ENCODE peak calls at places on chromosomes 13 and 19, in eight cellular contexts. One of them, this sample, is unnamed. For H3K9me3, the result is how much of the 10 kb centered on the place peaks cover.

GRCh38 chr13:51764184-51765141 is 39.5 kb downstream of the DHRS12 start:
- DNase-seq in PC-9: no peak
- DNase-seq in thoracic aorta: no peak
- DNase-seq in mammary epithelial cell: no peak
- DNase-seq in SK-N-SH: no peak
- DNase-seq in CD8-positive, alpha-beta T cell: peak
- DNase-seq in A549: peak
- DNase-seq in gastrocnemius medialis: peak
- DNase-seq in this sample: peak

GRCh38 chr13:66076417-66076816 is 1153.7 kb downstream of the PCDH9 start:
- DNase-seq in PC-9: no peak
- DNase-seq in thoracic aorta: no peak
- DNase-seq in mammary epithelial cell: no peak
- DNase-seq in SK-N-SH: no peak
- DNase-seq in CD8-positive, alpha-beta T cell: no peak
- DNase-seq in A549: no peak
- DNase-seq in gastrocnemius medialis: no peak
- DNase-seq in this sample: no peak

GRCh38 chr13:31610270-31610998 is 128.9 kb upstream of the RXFP2 start:
- DNase-seq in PC-9: no peak
- DNase-seq in thoracic aorta: no peak
- DNase-seq in mammary epithelial cell: no peak
- DNase-seq in SK-N-SH: no peak
- DNase-seq in CD8-positive, alpha-beta T cell: no peak
- DNase-seq in A549: no peak
- DNase-seq in gastrocnemius medialis: no peak
- DNase-seq in this sample: no peak

GRCh38 chr19:29139227-29139626 is 73.7 kb downstream of the UQCRFS1 start:
- DNase-seq in PC-9: no peak
- DNase-seq in thoracic aorta: no peak
- DNase-seq in mammary epithelial cell: no peak
- DNase-seq in SK-N-SH: no peak
- DNase-seq in CD8-positive, alpha-beta T cell: no peak
- DNase-seq in A549: no peak
- DNase-seq in gastrocnemius medialis: no peak
- DNase-seq in this sample: no peak

GRCh38 chr19:8441725-8442544 is 2.8 kb upstream of the HNRNPM start:
- DNase-seq in PC-9: peak
- DNase-seq in thoracic aorta: no peak
- DNase-seq in mammary epithelial cell: no peak
- DNase-seq in SK-N-SH: no peak
- DNase-seq in CD8-positive, alpha-beta T cell: no peak
- DNase-seq in A549: no peak
- DNase-seq in gastrocnemius medialis: no peak
- DNase-seq in this sample: no peak

GRCh38 chr13:103516009-103516795 is 450.0 kb upstream of the SLC10A2 start:
- DNase-seq in PC-9: no peak
- DNase-seq in thoracic aorta: no peak
- DNase-seq in mammary epithelial cell: no peak
- DNase-seq in SK-N-SH: no peak
- DNase-seq in CD8-positive, alpha-beta T cell: no peak
- DNase-seq in A549: no peak
- DNase-seq in gastrocnemius medialis: no peak
- DNase-seq in this sample: no peak

GRCh38 chr19:51514866-51515481 is 13.4 kb upstream of the SIGLEC12 start:
- DNase-seq in PC-9: no peak
- DNase-seq in thoracic aorta: no peak
- DNase-seq in mammary epithelial cell: peak
- DNase-seq in SK-N-SH: peak
- DNase-seq in CD8-positive, alpha-beta T cell: peak
- DNase-seq in A549: peak
- DNase-seq in gastrocnemius medialis: no peak
- DNase-seq in this sample: no peak

GRCh38 chr13:85910962-85911361 is 111.7 kb upstream of the SLITRK6 start:
- DNase-seq in PC-9: no peak
- DNase-seq in thoracic aorta: no peak
- DNase-seq in mammary epithelial cell: no peak
- DNase-seq in SK-N-SH: no peak
- DNase-seq in CD8-positive, alpha-beta T cell: no peak
- DNase-seq in A549: no peak
- DNase-seq in gastrocnemius medialis: no peak
- DNase-seq in this sample: no peak

GRCh38 chr13:73708393-73708985 is 425.7 kb downstream of the KLF12 start:
- DNase-seq in PC-9: peak
- DNase-seq in thoracic aorta: no peak
- DNase-seq in mammary epithelial cell: peak
- DNase-seq in SK-N-SH: peak
- DNase-seq in CD8-positive, alpha-beta T cell: peak
- DNase-seq in A549: peak
- DNase-seq in gastrocnemius medialis: no peak
- DNase-seq in this sample: no peak

GRCh38 chr13:108963846-108964600 is 334.6 kb downstream of the MYO16 start:
- DNase-seq in PC-9: no peak
- DNase-seq in thoracic aorta: no peak
- DNase-seq in mammary epithelial cell: peak
- DNase-seq in SK-N-SH: no peak
- DNase-seq in CD8-positive, alpha-beta T cell: no peak
- DNase-seq in A549: no peak
- DNase-seq in gastrocnemius medialis: no peak
- DNase-seq in this sample: no peak

GRCh38 chr13:27201661-27202060 is 30.1 kb upstream of the USP12 start:
- DNase-seq in PC-9: no peak
- DNase-seq in thoracic aorta: no peak
- DNase-seq in mammary epithelial cell: no peak
- DNase-seq in SK-N-SH: no peak
- DNase-seq in CD8-positive, alpha-beta T cell: no peak
- DNase-seq in A549: no peak
- DNase-seq in gastrocnemius medialis: no peak
- DNase-seq in this sample: no peak

GRCh38 chr13:82947121-82948077 is 934.9 kb downstream of the SLITRK1 start:
- DNase-seq in PC-9: peak
- DNase-seq in thoracic aorta: no peak
- DNase-seq in mammary epithelial cell: peak
- DNase-seq in SK-N-SH: no peak
- DNase-seq in CD8-positive, alpha-beta T cell: no peak
- DNase-seq in A549: peak
- DNase-seq in gastrocnemius medialis: no peak
- DNase-seq in this sample: no peak

GRCh38 chr19:10389863-10390262 is 9.5 kb upstream of the TYK2 start:
- DNase-seq in PC-9: no peak
- DNase-seq in thoracic aorta: no peak
- DNase-seq in mammary epithelial cell: no peak
- DNase-seq in SK-N-SH: no peak
- DNase-seq in CD8-positive, alpha-beta T cell: no peak
- DNase-seq in A549: no peak
- DNase-seq in gastrocnemius medialis: no peak
- DNase-seq in this sample: no peak

GRCh38 chr13:56457535-56458200 is 683.0 kb upstream of the PRR20A start:
- DNase-seq in PC-9: no peak
- DNase-seq in thoracic aorta: no peak
- DNase-seq in mammary epithelial cell: no peak
- DNase-seq in SK-N-SH: no peak
- DNase-seq in CD8-positive, alpha-beta T cell: no peak
- DNase-seq in A549: no peak
- DNase-seq in gastrocnemius medialis: no peak
- DNase-seq in this sample: no peak

GRCh38 chr13:44971656-44972595 is 17.3 kb downstream of the NUFIP1 start:
- DNase-seq in PC-9: no peak
- DNase-seq in thoracic aorta: no peak
- DNase-seq in mammary epithelial cell: no peak
- DNase-seq in SK-N-SH: no peak
- DNase-seq in CD8-positive, alpha-beta T cell: no peak
- DNase-seq in A549: no peak
- DNase-seq in gastrocnemius medialis: no peak
- DNase-seq in this sample: no peak

DNA sequence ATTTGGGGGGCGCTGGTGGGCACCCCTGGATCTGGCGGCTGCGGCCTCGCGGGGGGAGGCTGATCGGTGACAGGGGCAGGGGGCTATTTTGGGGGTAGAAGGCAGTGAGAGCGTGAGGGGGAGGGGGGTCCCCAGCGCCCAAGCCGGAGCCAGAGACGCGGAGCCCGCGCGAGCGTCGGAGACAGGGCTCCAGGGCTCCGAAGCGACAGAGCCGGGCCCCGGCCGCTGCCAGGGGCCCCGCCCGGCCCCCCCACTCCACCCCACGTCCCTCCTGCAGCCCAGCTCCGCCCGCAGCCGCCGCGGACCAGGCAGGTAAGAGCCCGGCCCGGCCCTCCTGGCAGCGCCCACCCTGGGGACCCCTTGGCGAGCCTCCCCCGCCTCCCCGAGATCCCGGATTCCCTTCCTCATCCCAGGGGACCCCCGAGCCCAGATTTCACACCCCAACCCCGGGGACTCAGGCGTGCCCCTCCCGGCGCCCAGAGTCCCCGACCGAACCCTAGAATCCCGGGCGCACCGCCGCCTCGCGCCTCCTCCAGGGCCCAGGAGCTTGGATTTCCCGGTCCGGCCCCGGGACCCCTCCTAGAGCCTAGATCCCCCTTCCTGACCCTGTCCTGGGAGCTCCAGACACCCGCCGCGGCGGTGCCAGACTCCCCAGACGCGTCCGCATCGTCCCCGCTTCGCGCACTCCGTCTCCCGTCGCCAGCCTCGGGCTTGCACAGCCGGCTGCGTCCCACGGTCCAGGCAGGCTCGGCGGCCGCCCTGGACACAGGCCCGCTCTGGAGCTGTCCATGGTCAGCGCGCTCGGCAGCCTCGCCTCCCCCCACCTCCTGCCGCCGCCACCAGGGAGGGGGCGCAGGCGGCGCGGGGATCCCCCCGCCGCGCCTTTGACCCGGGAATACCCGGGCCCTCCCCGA is at the start of gene PPFIA3:
- DNase-seq in PC-9: no peak
- DNase-seq in thoracic aorta: no peak
- DNase-seq in mammary epithelial cell: peak
- DNase-seq in SK-N-SH: peak
- DNase-seq in CD8-positive, alpha-beta T cell: peak
- DNase-seq in A549: peak
- DNase-seq in gastrocnemius medialis: no peak
- DNase-seq in this sample: peak
- TF ChIP-seq CTCF in PC-9: no peak
- TF ChIP-seq CTCF in thoracic aorta: no peak
- TF ChIP-seq CTCF in mammary epithelial cell: no peak
- TF ChIP-seq CTCF in SK-N-SH: peak
- TF ChIP-seq CTCF in CD8-positive, alpha-beta T cell: no peak
- TF ChIP-seq CTCF in A549: no peak
- TF ChIP-seq CTCF in gastrocnemius medialis: no peak
- TF ChIP-seq CTCF in this sample: no peak

GRCh38 chr19:37770985-37771384 is 8.4 kb downstream of the ZNF573 start:
- DNase-seq in PC-9: no peak
- DNase-seq in thoracic aorta: no peak
- DNase-seq in mammary epithelial cell: no peak
- DNase-seq in SK-N-SH: no peak
- DNase-seq in CD8-positive, alpha-beta T cell: no peak
- DNase-seq in A549: no peak
- DNase-seq in gastrocnemius medialis: no peak
- DNase-seq in this sample: no peak
- H3K9me3 ChIP-seq in PC-9: under half
- H3K9me3 ChIP-seq in thoracic aorta: under half
- H3K9me3 ChIP-seq in mammary epithelial cell: under half
- H3K9me3 ChIP-seq in SK-N-SH: under half
- H3K9me3 ChIP-seq in CD8-positive, alpha-beta T cell: under half
- H3K9me3 ChIP-seq in A549: half or more
- H3K9me3 ChIP-seq in gastrocnemius medialis: under half
- H3K9me3 ChIP-seq in this sample: under half

GRCh38 chr19:41321600-41322270 is 11.8 kb downstream of the CCDC97 start:
- DNase-seq in PC-9: no peak
- DNase-seq in thoracic aorta: no peak
- DNase-seq in mammary epithelial cell: no peak
- DNase-seq in SK-N-SH: peak
- DNase-seq in CD8-positive, alpha-beta T cell: peak
- DNase-seq in A549: peak
- DNase-seq in gastrocnemius medialis: no peak
- DNase-seq in this sample: no peak

GRCh38 chr19:41324231-41324702 is 14.3 kb downstream of the CCDC97 start:
- DNase-seq in PC-9: no peak
- DNase-seq in thoracic aorta: no peak
- DNase-seq in mammary epithelial cell: no peak
- DNase-seq in SK-N-SH: no peak
- DNase-seq in CD8-positive, alpha-beta T cell: no peak
- DNase-seq in A549: peak
- DNase-seq in gastrocnemius medialis: no peak
- DNase-seq in this sample: no peak

GRCh38 chr19:41322451-41322850 is 12.5 kb downstream of the CCDC97 start:
- DNase-seq in PC-9: no peak
- DNase-seq in thoracic aorta: no peak
- DNase-seq in mammary epithelial cell: no peak
- DNase-seq in SK-N-SH: no peak
- DNase-seq in CD8-positive, alpha-beta T cell: no peak
- DNase-seq in A549: no peak
- DNase-seq in gastrocnemius medialis: no peak
- DNase-seq in this sample: no peak

GRCh38 chr19:41323430-41324125 is 13.6 kb downstream of the CCDC97 start:
- DNase-seq in PC-9: no peak
- DNase-seq in thoracic aorta: peak
- DNase-seq in mammary epithelial cell: no peak
- DNase-seq in SK-N-SH: peak
- DNase-seq in CD8-positive, alpha-beta T cell: peak
- DNase-seq in A549: peak
- DNase-seq in gastrocnemius medialis: peak
- DNase-seq in this sample: peak

DNA sequence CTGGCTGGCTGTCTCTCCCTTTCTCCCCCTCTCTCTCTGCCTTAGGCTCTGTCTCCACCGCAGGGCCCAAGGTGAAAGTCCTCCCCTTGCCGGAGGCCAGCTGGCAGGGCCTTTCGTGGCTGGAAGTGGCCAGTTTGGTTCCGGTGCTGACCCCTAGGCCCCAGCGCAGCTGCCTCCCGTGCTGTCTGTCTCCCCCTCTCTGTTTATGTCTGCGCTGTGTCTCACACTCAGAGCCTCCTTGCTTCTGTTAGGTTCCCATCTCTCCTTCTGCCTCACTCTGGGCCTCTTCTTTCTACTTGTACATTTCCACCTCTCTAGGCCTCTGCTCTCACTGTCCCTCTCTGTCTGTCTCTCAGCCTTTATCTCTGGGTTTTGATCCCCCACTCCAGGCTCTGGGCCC is 13.1 kb downstream of the CCDC97 start:
- DNase-seq in PC-9: no peak
- DNase-seq in thoracic aorta: no peak
- DNase-seq in mammary epithelial cell: no peak
- DNase-seq in SK-N-SH: no peak
- DNase-seq in CD8-positive, alpha-beta T cell: no peak
- DNase-seq in A549: no peak
- DNase-seq in gastrocnemius medialis: no peak
- DNase-seq in this sample: no peak
- H3K4me3 ChIP-seq in PC-9: no peak
- H3K4me3 ChIP-seq in thoracic aorta: no peak
- H3K4me3 ChIP-seq in mammary epithelial cell: no peak
- H3K4me3 ChIP-seq in SK-N-SH: peak
- H3K4me3 ChIP-seq in CD8-positive, alpha-beta T cell: no peak
- H3K4me3 ChIP-seq in A549: peak
- H3K4me3 ChIP-seq in gastrocnemius medialis: no peak
- H3K4me3 ChIP-seq in this sample: no peak

DNA sequence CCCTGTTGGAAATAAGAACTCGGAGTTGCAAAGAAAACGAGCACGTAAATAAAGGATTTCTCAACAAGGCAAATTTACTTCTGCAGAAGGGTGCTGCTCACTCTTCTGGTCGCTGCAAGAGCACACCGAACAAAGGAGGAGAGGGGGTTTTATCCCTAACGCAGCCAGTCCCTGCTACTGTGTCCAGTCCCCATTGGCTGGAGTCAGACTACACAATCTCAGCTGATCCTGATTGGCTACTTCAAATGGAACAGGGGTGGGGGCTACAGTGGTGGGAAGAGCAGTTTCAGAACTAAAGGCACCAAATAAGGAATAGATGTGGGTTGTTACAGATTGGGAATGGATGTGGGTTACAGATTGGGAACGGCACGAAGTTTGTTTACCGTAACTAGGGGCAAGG is 63.9 kb upstream of the MCF2L start:
- DNase-seq in PC-9: no peak
- DNase-seq in thoracic aorta: no peak
- DNase-seq in mammary epithelial cell: no peak
- DNase-seq in SK-N-SH: no peak
- DNase-seq in CD8-positive, alpha-beta T cell: no peak
- DNase-seq in A549: no peak
- DNase-seq in gastrocnemius medialis: no peak
- DNase-seq in this sample: no peak
- TF ChIP-seq CTCF in PC-9: no peak
- TF ChIP-seq CTCF in thoracic aorta: no peak
- TF ChIP-seq CTCF in mammary epithelial cell: no peak
- TF ChIP-seq CTCF in SK-N-SH: no peak
- TF ChIP-seq CTCF in CD8-positive, alpha-beta T cell: no peak
- TF ChIP-seq CTCF in A549: no peak
- TF ChIP-seq CTCF in gastrocnemius medialis: no peak
- TF ChIP-seq CTCF in this sample: no peak